ENCODE peak calls at places on chromosomes 6 and 20, in six cellular contexts. T, I, W, N, C and B are unnamed samples.

GRCh38 chr20:40882173-40882572 is 146.4 kb upstream of the TOP1 start:
- DNase-seq in I (no peak), C (no peak), N (no peak), W (no peak), T (no peak), B (no peak)

GRCh38 chr6:140434761-140435160 is 1060.3 kb upstream of the CITED2 start:
- DNase-seq in T (no peak), C (no peak), N (no peak), I (peak; percentile 20), W (no peak), B (no peak)

GRCh38 chr6:16700202-16700997 is 60.9 kb downstream of the ATXN1 start:
- DNase-seq in I (no peak), W (no peak), T (no peak), C (no peak), N (no peak), B (peak; percentile 40)

GRCh38 chr6:34491091-34491430 is 25.2 kb downstream of the PACSIN1 start:
- DNase-seq in N (peak; percentile 72), C (peak; percentile 4), I (peak; percentile 23), W (no peak), T (no peak), B (peak; percentile 64)

GRCh38 chr20:32959351-32960221 is 44.6 kb downstream of the SUN5 start:
- DNase-seq in T (peak; percentile 45), C (no peak), I (no peak), W (no peak), N (no peak), B (peak; percentile 55)

GRCh38 chr6:27672113-27672799 is 199.4 kb upstream of the ZNF184 start:
- DNase-seq in I (peak; percentile 52), W (peak; percentile 76), N (peak; percentile 60), T (peak; percentile 89), C (peak; percentile 38), B (peak; percentile 99)

GRCh38 chr20:5675103-5676091 is 74.8 kb upstream of the SHLD1 start:
- DNase-seq in T (no peak), C (peak; percentile 87), W (no peak), N (no peak), I (no peak), B (no peak)

GRCh38 chr6:150025201-150025917 is at the start of gene RAET1L:
- DNase-seq in C (peak; percentile 62), T (no peak), I (peak; percentile 45), W (no peak), N (peak; percentile 7), B (no peak)

GRCh38 chr6:31540640-31541039 is 1.2 kb downstream of the DDX39B start:
- DNase-seq in I (no peak), C (no peak), T (no peak), N (no peak), W (no peak), B (no peak)

GRCh38 chr6:69985180-69985579 is 118.8 kb downstream of the COL19A1 start:
- DNase-seq in C (no peak), I (no peak), N (peak; percentile 45), T (no peak), W (no peak), B (no peak)

GRCh38 chr6:109891924-109892323 is 86.2 kb upstream of the GPR6 start:
- DNase-seq in N (no peak), T (no peak), I (no peak), C (no peak), W (no peak), B (no peak)

GRCh38 chr20:56765172-56766073 is 136.3 kb downstream of the TFAP2C start:
- DNase-seq in I (no peak), T (no peak), W (no peak), N (no peak), C (no peak), B (no peak)

GRCh38 chr20:56778765-56779195 is 149.7 kb downstream of the TFAP2C start:
- DNase-seq in I (peak; percentile 42), W (no peak), T (peak; percentile 56), C (no peak), N (peak; percentile 85), B (peak; percentile 51)

GRCh38 chr6:98044791-98045190 is 761.8 kb upstream of the MMS22L start:
- DNase-seq in I (no peak), N (no peak), C (no peak), T (no peak), W (no peak), B (peak; percentile 5)

GRCh38 chr6:41428402-41428994 is 93.1 kb downstream of the NCR2 start:
- DNase-seq in N (no peak), I (no peak), T (no peak), W (no peak), C (no peak), B (no peak)

GRCh38 chr20:32965115-32965514 is 39.1 kb downstream of the SUN5 start:
- DNase-seq in I (no peak), T (no peak), C (no peak), N (no peak), W (no peak), B (no peak)

GRCh38 chr20:2768632-2769015 is 31.8 kb downstream of the CPXM1 start:
- DNase-seq in T (no peak), C (no peak), N (no peak), I (no peak), W (no peak), B (no peak)

GRCh38 chr6:34243901-34244884 is 4.6 kb downstream of the SMIM29 start:
- DNase-seq in I (peak; percentile 95), W (no peak), C (peak; percentile 72), T (no peak), N (peak; percentile 95), B (peak; percentile 86)

GRCh38 chr20:51348866-51349265 is 193.7 kb downstream of the NFATC2 start:
- DNase-seq in W (no peak), C (no peak), T (no peak), N (no peak), I (no peak), B (no peak)

GRCh38 chr6:44704240-44705150 is 317.0 kb downstream of the CDC5L start:
- DNase-seq in I (no peak), T (no peak), C (no peak), W (no peak), N (no peak), B (no peak)

GRCh38 chr6:47785187-47785586 is 3.4 kb downstream of the OPN5 start:
- DNase-seq in N (no peak), I (no peak), W (no peak), T (no peak), C (no peak), B (no peak)

GRCh38 chr6:63610944-63611343 is 24.7 kb upstream of the PHF3 start:
- DNase-seq in T (no peak), C (no peak), N (no peak), W (no peak), I (no peak), B (no peak)

GRCh38 chr6:2376429-2377355 is 131.3 kb upstream of the GMDS start:
- DNase-seq in I (peak; percentile 31), W (no peak), C (no peak), T (no peak), N (peak; percentile 65), B (no peak)

GRCh38 chr20:24489193-24489592 is 19.8 kb downstream of the SYNDIG1 start:
- DNase-seq in C (no peak), W (no peak), I (no peak), N (no peak), T (no peak), B (no peak)
- H4K8ac ChIP-seq in C (no peak overlapping the region), W (peak overlapping the region; percentile 24), I (no peak overlapping the region), N (no peak overlapping the region), T (no peak overlapping the region), B (no peak overlapping the region)

GRCh38 chr20:11686900-11687543 is 230.7 kb upstream of the BTBD3 start:
- DNase-seq in T (peak; percentile 66), W (peak; percentile 17), N (peak; percentile 3), C (no peak), I (peak; percentile 1), B (peak; percentile 50)
- H3K4me3 ChIP-seq in T (peak overlapping the region; percentile 39), W (no peak overlapping the region), N (peak overlapping the region; percentile 67), C (no peak overlapping the region), I (peak overlapping the region; percentile 13), B (no peak overlapping the region)

GRCh38 chr20:63335711-63336110 is 25.4 kb downstream of the CHRNA4 start:
- DNase-seq in N (no peak), I (no peak), T (no peak), C (no peak), W (no peak), B (no peak)

GRCh38 chr20:63337786-63338420 is 23.2 kb downstream of the CHRNA4 start:
- DNase-seq in I (no peak), C (no peak), W (no peak), N (no peak), T (no peak), B (no peak)

GRCh38 chr20:63333241-63333836 is 27.8 kb downstream of the CHRNA4 start:
- DNase-seq in I (no peak), W (no peak), C (no peak), T (no peak), N (no peak), B (no peak)

GRCh38 chr20:63334356-63334755 is 26.8 kb downstream of the CHRNA4 start:
- DNase-seq in C (no peak), T (no peak), N (no peak), W (no peak), I (no peak), B (no peak)

DNA sequence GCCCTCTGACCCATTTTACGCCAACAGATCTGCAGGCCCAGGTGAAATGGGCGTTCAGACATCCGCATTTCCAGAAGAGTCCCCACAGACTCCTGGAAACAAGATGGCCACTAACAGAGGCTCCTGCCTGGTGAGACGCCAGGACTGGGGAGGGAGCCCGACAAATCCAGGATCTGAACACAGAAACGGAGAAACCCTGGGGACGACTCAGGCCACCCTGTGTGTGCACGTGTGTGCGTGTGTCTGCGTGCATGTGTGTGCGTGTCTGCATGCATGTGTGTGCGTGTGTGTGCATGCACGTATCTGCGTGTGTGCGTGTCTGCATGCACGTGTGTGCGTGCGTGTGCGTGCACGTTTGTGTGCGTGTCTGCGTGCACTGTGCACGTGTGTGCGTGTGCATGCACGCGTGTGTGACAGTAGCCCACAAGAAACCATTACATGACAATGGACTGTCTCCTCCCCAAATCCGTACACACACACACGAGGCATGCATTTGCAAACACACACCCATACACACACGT is 24.9 kb downstream of the CHRNA4 start:
- DNase-seq in N (no peak), I (no peak), W (no peak), C (no peak), T (no peak), B (no peak)
- H3K23ac ChIP-seq in N (no peak overlapping the region), I (no peak overlapping the region), W (peak overlapping the region; percentile 86), C (peak overlapping the region; percentile 45), T (no peak overlapping the region), B (no peak overlapping the region)

DNA sequence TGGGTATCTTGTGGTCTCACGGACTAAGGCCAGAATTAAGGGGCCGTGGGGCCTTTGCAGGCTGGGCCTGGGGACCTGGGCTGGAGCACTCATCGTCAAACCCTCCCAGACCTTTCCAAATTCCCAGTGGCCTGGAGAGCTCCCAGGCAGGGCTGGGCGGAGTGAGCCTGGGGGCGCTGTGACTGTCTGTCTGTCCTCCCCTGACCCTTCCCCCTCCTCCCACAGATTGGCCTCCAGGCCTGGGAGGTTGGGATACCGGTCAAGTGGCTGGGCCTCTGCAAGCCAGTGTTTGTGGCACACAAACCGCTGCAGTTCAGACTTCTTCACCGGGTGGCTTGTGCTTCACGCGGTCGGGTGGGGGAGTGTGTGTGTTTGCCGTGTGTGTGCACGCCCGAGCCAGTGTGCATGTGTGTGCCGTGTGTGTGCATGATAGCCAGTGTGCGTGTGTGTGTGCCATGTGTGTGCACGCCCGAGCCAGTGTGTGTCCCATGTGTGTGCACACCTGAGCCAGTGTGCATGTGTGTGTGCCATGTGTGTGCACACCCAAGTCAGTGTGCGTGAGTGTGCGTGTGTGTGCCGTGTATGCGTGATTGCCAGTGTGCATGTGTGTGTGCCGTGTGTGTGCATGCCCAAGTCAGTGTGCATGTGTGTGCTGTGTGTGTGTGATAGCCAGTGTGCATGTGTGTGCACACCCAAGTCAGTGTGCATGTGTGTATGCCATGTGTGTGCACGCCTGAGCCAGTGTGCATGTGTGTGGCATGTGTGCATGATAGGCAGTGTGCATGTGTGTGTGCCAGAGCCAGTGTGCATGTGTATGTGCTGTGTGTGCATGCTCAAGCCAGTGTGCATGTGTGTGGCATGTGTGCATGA is 6.3 kb downstream of the RBBP8NL start:
- DNase-seq in N (no peak), C (peak; percentile 49), W (no peak), T (no peak), I (no peak), B (no peak)
- H4K8ac ChIP-seq in N (no peak overlapping the region), C (no peak overlapping the region), W (peak overlapping the region; percentile 50), T (peak overlapping the region; percentile 68), I (no peak overlapping the region), B (no peak overlapping the region)